ENCODE peak calls at places on chromosome X, in five cellular contexts. B, A, G, L and J are unnamed samples.

GRCh38 chrX:136162827-136163427 is 15.6 kb downstream of the FHL1 start:
- DNase-seq in L (peak; percentile 64), A (peak; percentile 57), B (no peak), G (no peak), J (no peak)

GRCh38 chrX:152810403-152810802 is 20.2 kb downstream of the CETN2 start:
- DNase-seq in A (no peak), G (no peak), B (no peak), L (peak; percentile 42), J (no peak)

GRCh38 chrX:18861436-18861950 is 122.4 kb downstream of the PHKA2 start:
- DNase-seq in G (no peak), L (no peak), B (no peak), A (no peak), J (no peak)

GRCh38 chrX:19625612-19626011 is 110.3 kb upstream of the MAP3K15 start:
- DNase-seq in L (no peak), B (no peak), G (no peak), A (no peak), J (no peak)

GRCh38 chrX:149682031-149682430 is 29.8 kb upstream of the MAGEA11 start:
- DNase-seq in A (no peak), B (no peak), G (peak; percentile 11), L (no peak), J (no peak)

GRCh38 chrX:46327229-46328081 is 217.8 kb downstream of the ZNF674 start:
- DNase-seq in G (peak; percentile 52), B (peak; percentile 81), A (no peak), L (peak; percentile 87), J (no peak)

GRCh38 chrX:44072631-44073030 is 99.4 kb upstream of the NDP start:
- DNase-seq in G (no peak), B (no peak), L (no peak), A (no peak), J (no peak)

GRCh38 chrX:23434356-23434884 is 99.8 kb downstream of the PTCHD1 start:
- DNase-seq in G (no peak), B (no peak), L (peak; percentile 26), A (peak; percentile 67), J (no peak)

GRCh38 chrX:20066968-20067708 is 49.6 kb downstream of the MAP7D2 start:
- DNase-seq in A (peak; percentile 24), G (no peak), L (peak; percentile 26), B (no peak), J (peak; percentile 15)

GRCh38 chrX:68147848-68148247 is 285.4 kb downstream of the OPHN1 start:
- DNase-seq in G (no peak), L (no peak), A (no peak), B (no peak), J (no peak)

GRCh38 chrX:72247206-72247944 is 8.5 kb upstream of the ERCC6L start:
- DNase-seq in A (peak; percentile 59), B (no peak), G (no peak), L (no peak), J (no peak)

GRCh38 chrX:71615954-71616353 is 2.4 kb downstream of the CXCR3 start:
- DNase-seq in A (no peak), L (no peak), G (no peak), B (no peak), J (no peak)

GRCh38 chrX:81301877-81302276 is 100.0 kb downstream of the SH3BGRL start:
- DNase-seq in B (no peak), L (no peak), G (no peak), A (no peak), J (no peak)

GRCh38 chrX:68433155-68433980 is at the start of gene OPHN1:
- DNase-seq in G (peak; percentile 35), B (peak; percentile 73), A (peak; percentile 80), L (peak; percentile 84), J (no peak)

GRCh38 chrX:121365572-121366161 is 318.3 kb downstream of the GLUD2 start:
- DNase-seq in L (peak; percentile 19), G (no peak), A (no peak), B (no peak), J (no peak)

GRCh38 chrX:102950908-102951866 is 14.1 kb downstream of the RAB40AL start:
- DNase-seq in L (peak; percentile 58), G (no peak), A (peak; percentile 20), B (no peak), J (peak; percentile 15)

GRCh38 chrX:111869639-111870034 is 6.3 kb upstream of the TRPC5OS start:
- DNase-seq in G (peak; percentile 13), A (no peak), B (no peak), L (peak; percentile 82), J (no peak)

GRCh38 chrX:110786486-110786885 is 9.1 kb downstream of the CHRDL1 start:
- DNase-seq in B (no peak), L (no peak), G (no peak), A (no peak), J (no peak)

GRCh38 chrX:69133561-69134542 is 31.4 kb downstream of the PJA1 start:
- DNase-seq in G (no peak), B (no peak), L (peak; percentile 75), A (peak; percentile 49), J (no peak)

GRCh38 chrX:110759785-110760184 is 35.8 kb downstream of the CHRDL1 start:
- DNase-seq in L (no peak), G (no peak), B (no peak), A (no peak), J (no peak)

GRCh38 chrX:44785652-44786051 is 58.2 kb upstream of the DUSP21 start:
- DNase-seq in B (no peak), A (no peak), L (no peak), G (no peak), J (no peak)

GRCh38 chrX:3230496-3230895 is 116.0 kb downstream of the MXRA5 start:
- DNase-seq in B (no peak), A (no peak), G (no peak), L (no peak), J (no peak)

GRCh38 chrX:18755651-18756050 is 48.2 kb downstream of the PPEF1 start:
- DNase-seq in L (no peak), B (no peak), A (no peak), G (no peak), J (no peak)

GRCh38 chrX:154534526-154535322 is 11.9 kb downstream of the G6PD start:
- DNase-seq in G (no peak), A (peak; percentile 88), L (peak; percentile 92), B (peak; percentile 76), J (peak; percentile 77)

GRCh38 chrX:154082396-154083133 is 15.0 kb downstream of the MECP2 start:
- DNase-seq in L (no peak), A (no peak), G (no peak), B (no peak), J (no peak)

GRCh38 chrX:1442016-1442665 is 10.6 kb downstream of the ASMTL start:
- DNase-seq in G (no peak), A (peak; percentile 7), B (peak; percentile 60), L (no peak), J (no peak)

GRCh38 chrX:7054219-7055206 is 93.0 kb upstream of the STS start:
- DNase-seq in B (no peak), A (no peak), L (no peak), G (no peak), J (no peak)

GRCh38 chrX:120559799-120560198 is 963 bp downstream of the CUL4B start:
- DNase-seq in L (peak; percentile 1), G (no peak), B (no peak), A (no peak), J (no peak)

GRCh38 chrX:20231598-20231997 is 35.1 kb downstream of the RPS6KA3 start:
- DNase-seq in G (no peak), B (no peak), A (no peak), L (no peak), J (no peak)

GRCh38 chrX:45295587-45295986 is 94.9 kb upstream of the DIPK2B start:
- DNase-seq in G (no peak), L (no peak), A (peak; percentile 22), B (no peak), J (no peak)

GRCh38 chrX:68666580-68666979 is 19.1 kb downstream of the STARD8 start:
- DNase-seq in G (no peak), B (no peak), A (no peak), L (no peak), J (no peak)

GRCh38 chrX:105533951-105534350 is 288.4 kb upstream of the NRK start:
- DNase-seq in B (no peak), L (no peak), G (no peak), A (no peak), J (no peak)

GRCh38 chrX:103864886-103865534 is 33.0 kb upstream of the RAB9B start:
- DNase-seq in B (no peak), A (no peak), G (no peak), L (no peak), J (no peak)

GRCh38 chrX:11259437-11259836 is 33.8 kb upstream of the AMELX start:
- DNase-seq in B (no peak), A (no peak), L (no peak), G (no peak), J (no peak)

GRCh38 chrX:43693602-43694406 is 37.7 kb downstream of the MAOA start:
- DNase-seq in B (no peak), G (no peak), A (no peak), L (no peak), J (no peak)

DNA sequence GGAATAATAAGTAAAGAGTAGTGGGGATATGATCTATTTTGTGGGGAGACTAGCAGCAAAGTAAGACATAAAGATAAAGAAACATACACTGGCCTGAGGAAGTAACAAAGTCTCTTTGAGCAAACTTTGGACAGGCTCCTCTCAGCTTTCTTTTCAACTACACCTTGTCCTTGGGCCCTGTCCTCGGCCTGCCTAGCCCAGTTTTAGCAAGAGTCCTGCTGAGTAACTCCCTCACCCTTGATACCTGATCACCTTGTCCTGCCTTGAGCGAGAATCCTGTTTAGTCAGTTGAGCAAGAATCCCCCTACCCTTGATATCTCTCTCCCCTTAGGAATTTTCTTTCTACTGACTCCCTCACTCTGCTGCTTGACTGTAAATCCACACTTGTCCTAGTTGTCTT is 11.5 kb downstream of the HNRNPH2 start:
- DNase-seq in A (no peak), L (no peak), B (no peak), G (no peak), J (no peak)
- H3K27ac ChIP-seq in A (peak overlapping the region; percentile 96), L (no peak overlapping the region), B (no peak overlapping the region), G (no peak overlapping the region), J (no peak overlapping the region)

GRCh38 chrX:101391831-101392230 is 1.0 kb downstream of the RPL36A start:
- DNase-seq in G (no peak), L (no peak), B (no peak), A (no peak), J (no peak)

GRCh38 chrX:101395789-101396188 is 5.0 kb downstream of the RPL36A start:
- DNase-seq in L (no peak), G (no peak), A (no peak), B (no peak), J (no peak)

GRCh38 chrX:101394372-101394771 is 3.6 kb downstream of the RPL36A start:
- DNase-seq in G (no peak), A (no peak), B (no peak), L (no peak), J (no peak)

GRCh38 chrX:101390664-101391525 is at the start of gene RPL36A:
- DNase-seq in L (peak; percentile 93), A (peak; percentile 86), G (peak; percentile 67), B (peak; percentile 81), J (peak; percentile 90)

GRCh38 chrX:101393530-101394305 is 2.9 kb downstream of the RPL36A start:
- DNase-seq in B (no peak), L (no peak), A (no peak), G (no peak), J (no peak)
- H3K27me3 ChIP-seq in B (no peaks in the 10 kb centered on the region), L (no peaks in the 10 kb centered on the region), A (no peaks in the 10 kb centered on the region), G (no peaks in the 10 kb centered on the region), J (no peaks in the 10 kb centered on the region)

GRCh38 chrX:107730298-107730655 is 45.3 kb downstream of the TSC22D3 start:
- DNase-seq in G (no peak), A (no peak), B (no peak), L (peak; percentile 52), J (no peak)
- H3K4me1 ChIP-seq in G (peaks cover 4% of the 10 kb centered on the region), A (peaks cover 4% of the 10 kb centered on the region), B (peaks cover 45% of the 10 kb centered on the region), L (peaks cover 30% of the 10 kb centered on the region), J (no peaks in the 10 kb centered on the region)

GRCh38 chrX:129737921-129738320 is 858 bp upstream of the XPNPEP2 start:
- DNase-seq in G (no peak), A (no peak), L (no peak), B (no peak), J (no peak)
- H3K27ac ChIP-seq in G (no peak overlapping the region), A (no peak overlapping the region), L (no peak overlapping the region), B (no peak overlapping the region), J (no peak overlapping the region)